ENCODE peak calls at places on chromosomes 11 and 22, in eight cellular contexts. One of them, this sample, is unnamed.
A peak's percentile ranks its signal among the peaks of the same experiment; 100 is the strongest.

GRCh38 chr11:47641585-47642098 is 717 bp downstream of the MTCH2 start:
- DNase-seq in neural progenitor cell: peak; percentile 24
- DNase-seq in NCI-H69: peak; percentile 50
- DNase-seq in AG08395: no peak
- DNase-seq in C1 segment of cervical spinal cord: peak; percentile 28
- DNase-seq in stimulated activated CD4-positive, alpha-beta T cell treated with anti-CD3 and anti-CD28 coated beads, Interleukin-4, amount 100 ng/mL, for 1 hour: no peak
- DNase-seq in astrocyte of the spinal cord: peak; percentile 8
- DNase-seq in T-helper 1 cell: no peak
- DNase-seq in this sample: no peak

GRCh38 chr22:45429921-45430775 is 16.7 kb downstream of the RIBC2 start:
- DNase-seq in astrocyte of the spinal cord: no peak
- DNase-seq in T-helper 1 cell: no peak
- DNase-seq in neural progenitor cell: no peak
- DNase-seq in NCI-H69: no peak
- DNase-seq in stimulated activated CD4-positive, alpha-beta T cell treated with anti-CD3 and anti-CD28 coated beads, Interleukin-4, amount 100 ng/mL, for 1 hour: no peak
- DNase-seq in AG08395: no peak
- DNase-seq in C1 segment of cervical spinal cord: no peak
- DNase-seq in this sample: no peak

GRCh38 chr22:37880668-37881440 is 25.2 kb upstream of the MICALL1 start:
- DNase-seq in T-helper 1 cell: no peak
- DNase-seq in neural progenitor cell: no peak
- DNase-seq in stimulated activated CD4-positive, alpha-beta T cell treated with anti-CD3 and anti-CD28 coated beads, Interleukin-4, amount 100 ng/mL, for 1 hour: no peak
- DNase-seq in AG08395: peak; percentile 34
- DNase-seq in astrocyte of the spinal cord: peak; percentile 69
- DNase-seq in C1 segment of cervical spinal cord: no peak
- DNase-seq in NCI-H69: no peak
- DNase-seq in this sample: no peak

GRCh38 chr11:8015753-8016239 is 28.7 kb downstream of the EIF3F start:
- DNase-seq in astrocyte of the spinal cord: peak; percentile 33
- DNase-seq in stimulated activated CD4-positive, alpha-beta T cell treated with anti-CD3 and anti-CD28 coated beads, Interleukin-4, amount 100 ng/mL, for 1 hour: no peak
- DNase-seq in T-helper 1 cell: no peak
- DNase-seq in NCI-H69: no peak
- DNase-seq in AG08395: peak; percentile 48
- DNase-seq in C1 segment of cervical spinal cord: no peak
- DNase-seq in neural progenitor cell: no peak
- DNase-seq in this sample: no peak

GRCh38 chr11:106888386-106888785 is 129.9 kb downstream of the GUCY1A2 start:
- DNase-seq in C1 segment of cervical spinal cord: no peak
- DNase-seq in neural progenitor cell: no peak
- DNase-seq in stimulated activated CD4-positive, alpha-beta T cell treated with anti-CD3 and anti-CD28 coated beads, Interleukin-4, amount 100 ng/mL, for 1 hour: no peak
- DNase-seq in astrocyte of the spinal cord: no peak
- DNase-seq in AG08395: no peak
- DNase-seq in T-helper 1 cell: no peak
- DNase-seq in NCI-H69: no peak
- DNase-seq in this sample: no peak

GRCh38 chr11:67666676-67667489 is 7.5 kb downstream of the ALDH3B2 start:
- DNase-seq in T-helper 1 cell: no peak
- DNase-seq in NCI-H69: no peak
- DNase-seq in stimulated activated CD4-positive, alpha-beta T cell treated with anti-CD3 and anti-CD28 coated beads, Interleukin-4, amount 100 ng/mL, for 1 hour: no peak
- DNase-seq in C1 segment of cervical spinal cord: no peak
- DNase-seq in AG08395: no peak
- DNase-seq in neural progenitor cell: no peak
- DNase-seq in astrocyte of the spinal cord: no peak
- DNase-seq in this sample: no peak

GRCh38 chr22:46031066-46031465 is 54.1 kb upstream of the WNT7B start:
- DNase-seq in astrocyte of the spinal cord: no peak
- DNase-seq in stimulated activated CD4-positive, alpha-beta T cell treated with anti-CD3 and anti-CD28 coated beads, Interleukin-4, amount 100 ng/mL, for 1 hour: no peak
- DNase-seq in neural progenitor cell: no peak
- DNase-seq in T-helper 1 cell: no peak
- DNase-seq in C1 segment of cervical spinal cord: no peak
- DNase-seq in AG08395: no peak
- DNase-seq in NCI-H69: no peak
- DNase-seq in this sample: no peak

GRCh38 chr22:29499852-29500251 is 19.8 kb downstream of the NEFH start:
- DNase-seq in neural progenitor cell: no peak
- DNase-seq in NCI-H69: no peak
- DNase-seq in astrocyte of the spinal cord: no peak
- DNase-seq in C1 segment of cervical spinal cord: no peak
- DNase-seq in T-helper 1 cell: no peak
- DNase-seq in stimulated activated CD4-positive, alpha-beta T cell treated with anti-CD3 and anti-CD28 coated beads, Interleukin-4, amount 100 ng/mL, for 1 hour: no peak
- DNase-seq in AG08395: no peak
- DNase-seq in this sample: no peak

GRCh38 chr11:108289699-108290098 is 66.8 kb downstream of the ATM start:
- DNase-seq in AG08395: no peak
- DNase-seq in T-helper 1 cell: no peak
- DNase-seq in astrocyte of the spinal cord: no peak
- DNase-seq in stimulated activated CD4-positive, alpha-beta T cell treated with anti-CD3 and anti-CD28 coated beads, Interleukin-4, amount 100 ng/mL, for 1 hour: no peak
- DNase-seq in C1 segment of cervical spinal cord: no peak
- DNase-seq in neural progenitor cell: no peak
- DNase-seq in NCI-H69: no peak
- DNase-seq in this sample: peak; percentile 19

GRCh38 chr11:120608760-120609211 is 97.2 kb downstream of the GRIK4 start:
- DNase-seq in NCI-H69: peak; percentile 84
- DNase-seq in stimulated activated CD4-positive, alpha-beta T cell treated with anti-CD3 and anti-CD28 coated beads, Interleukin-4, amount 100 ng/mL, for 1 hour: no peak
- DNase-seq in T-helper 1 cell: no peak
- DNase-seq in neural progenitor cell: peak; percentile 36
- DNase-seq in astrocyte of the spinal cord: no peak
- DNase-seq in AG08395: peak; percentile 60
- DNase-seq in C1 segment of cervical spinal cord: no peak
- DNase-seq in this sample: peak; percentile 78

GRCh38 chr11:44004452-44004833 is 43.3 kb upstream of the ACCSL start:
- DNase-seq in NCI-H69: peak; percentile 41
- DNase-seq in C1 segment of cervical spinal cord: no peak
- DNase-seq in astrocyte of the spinal cord: no peak
- DNase-seq in T-helper 1 cell: no peak
- DNase-seq in AG08395: no peak
- DNase-seq in neural progenitor cell: no peak
- DNase-seq in stimulated activated CD4-positive, alpha-beta T cell treated with anti-CD3 and anti-CD28 coated beads, Interleukin-4, amount 100 ng/mL, for 1 hour: no peak
- DNase-seq in this sample: no peak

GRCh38 chr11:72716291-72716690 is 35.9 kb downstream of the ARAP1 start:
- DNase-seq in T-helper 1 cell: no peak
- DNase-seq in NCI-H69: peak; percentile 15
- DNase-seq in stimulated activated CD4-positive, alpha-beta T cell treated with anti-CD3 and anti-CD28 coated beads, Interleukin-4, amount 100 ng/mL, for 1 hour: no peak
- DNase-seq in C1 segment of cervical spinal cord: no peak
- DNase-seq in astrocyte of the spinal cord: peak; percentile 42
- DNase-seq in AG08395: no peak
- DNase-seq in neural progenitor cell: no peak
- DNase-seq in this sample: no peak

GRCh38 chr11:76005746-76006145 is 190.7 kb downstream of the UVRAG start:
- DNase-seq in stimulated activated CD4-positive, alpha-beta T cell treated with anti-CD3 and anti-CD28 coated beads, Interleukin-4, amount 100 ng/mL, for 1 hour: no peak
- DNase-seq in C1 segment of cervical spinal cord: no peak
- DNase-seq in astrocyte of the spinal cord: no peak
- DNase-seq in T-helper 1 cell: no peak
- DNase-seq in neural progenitor cell: no peak
- DNase-seq in NCI-H69: no peak
- DNase-seq in AG08395: no peak
- DNase-seq in this sample: no peak

GRCh38 chr11:71438650-71439049 is 9.5 kb downstream of the DHCR7 start:
- DNase-seq in astrocyte of the spinal cord: no peak
- DNase-seq in AG08395: no peak
- DNase-seq in NCI-H69: no peak
- DNase-seq in T-helper 1 cell: no peak
- DNase-seq in C1 segment of cervical spinal cord: no peak
- DNase-seq in neural progenitor cell: no peak
- DNase-seq in stimulated activated CD4-positive, alpha-beta T cell treated with anti-CD3 and anti-CD28 coated beads, Interleukin-4, amount 100 ng/mL, for 1 hour: no peak
- DNase-seq in this sample: no peak

GRCh38 chr11:6219359-6219758 is 14.0 kb downstream of the C11orf42 start:
- DNase-seq in AG08395: peak; percentile 93
- DNase-seq in stimulated activated CD4-positive, alpha-beta T cell treated with anti-CD3 and anti-CD28 coated beads, Interleukin-4, amount 100 ng/mL, for 1 hour: no peak
- DNase-seq in T-helper 1 cell: no peak
- DNase-seq in astrocyte of the spinal cord: peak; percentile 87
- DNase-seq in NCI-H69: peak; percentile 5
- DNase-seq in C1 segment of cervical spinal cord: no peak
- DNase-seq in neural progenitor cell: no peak
- DNase-seq in this sample: peak; percentile 92

GRCh38 chr11:90446207-90446606 is 223.4 kb upstream of the CHORDC1 start:
- DNase-seq in neural progenitor cell: no peak
- DNase-seq in AG08395: no peak
- DNase-seq in NCI-H69: no peak
- DNase-seq in C1 segment of cervical spinal cord: no peak
- DNase-seq in T-helper 1 cell: no peak
- DNase-seq in astrocyte of the spinal cord: no peak
- DNase-seq in stimulated activated CD4-positive, alpha-beta T cell treated with anti-CD3 and anti-CD28 coated beads, Interleukin-4, amount 100 ng/mL, for 1 hour: no peak
- DNase-seq in this sample: no peak

GRCh38 chr11:111977141-111978027 is 40.2 kb downstream of the DIXDC1 start:
- DNase-seq in C1 segment of cervical spinal cord: peak; percentile 55
- DNase-seq in NCI-H69: peak; percentile 71
- DNase-seq in AG08395: peak; percentile 72
- DNase-seq in stimulated activated CD4-positive, alpha-beta T cell treated with anti-CD3 and anti-CD28 coated beads, Interleukin-4, amount 100 ng/mL, for 1 hour: peak; percentile 22
- DNase-seq in astrocyte of the spinal cord: peak; percentile 46
- DNase-seq in T-helper 1 cell: peak; percentile 2
- DNase-seq in neural progenitor cell: peak; percentile 74
- DNase-seq in this sample: no peak

GRCh38 chr11:84685149-84685548 is 942.0 kb downstream of the DLG2 start:
- DNase-seq in T-helper 1 cell: no peak
- DNase-seq in NCI-H69: no peak
- DNase-seq in neural progenitor cell: no peak
- DNase-seq in AG08395: no peak
- DNase-seq in stimulated activated CD4-positive, alpha-beta T cell treated with anti-CD3 and anti-CD28 coated beads, Interleukin-4, amount 100 ng/mL, for 1 hour: no peak
- DNase-seq in C1 segment of cervical spinal cord: no peak
- DNase-seq in astrocyte of the spinal cord: no peak
- DNase-seq in this sample: peak; percentile 7

GRCh38 chr11:9760180-9760550 is 96.3 kb downstream of the SWAP70 start:
- DNase-seq in AG08395: peak; percentile 86
- DNase-seq in T-helper 1 cell: no peak
- DNase-seq in astrocyte of the spinal cord: peak; percentile 99
- DNase-seq in stimulated activated CD4-positive, alpha-beta T cell treated with anti-CD3 and anti-CD28 coated beads, Interleukin-4, amount 100 ng/mL, for 1 hour: peak; percentile 8
- DNase-seq in C1 segment of cervical spinal cord: peak; percentile 64
- DNase-seq in neural progenitor cell: no peak
- DNase-seq in NCI-H69: peak; percentile 44
- DNase-seq in this sample: peak; percentile 61

GRCh38 chr11:288328-289144 is at the start of gene PGGHG:
- DNase-seq in T-helper 1 cell: peak; percentile 41
- DNase-seq in stimulated activated CD4-positive, alpha-beta T cell treated with anti-CD3 and anti-CD28 coated beads, Interleukin-4, amount 100 ng/mL, for 1 hour: peak; percentile 50
- DNase-seq in C1 segment of cervical spinal cord: no peak
- DNase-seq in neural progenitor cell: peak; percentile 74
- DNase-seq in astrocyte of the spinal cord: no peak
- DNase-seq in AG08395: peak; percentile 93
- DNase-seq in NCI-H69: peak; percentile 71
- DNase-seq in this sample: no peak

GRCh38 chr11:3865388-3866193 is 10.1 kb downstream of the STIM1 start:
- DNase-seq in C1 segment of cervical spinal cord: no peak
- DNase-seq in NCI-H69: no peak
- DNase-seq in T-helper 1 cell: peak; percentile 42
- DNase-seq in stimulated activated CD4-positive, alpha-beta T cell treated with anti-CD3 and anti-CD28 coated beads, Interleukin-4, amount 100 ng/mL, for 1 hour: no peak
- DNase-seq in astrocyte of the spinal cord: peak; percentile 60
- DNase-seq in AG08395: peak; percentile 49
- DNase-seq in neural progenitor cell: no peak
- DNase-seq in this sample: peak; percentile 82

GRCh38 chr11:47672283-47672730 is 29.9 kb upstream of the MTCH2 start:
- DNase-seq in neural progenitor cell: no peak
- DNase-seq in stimulated activated CD4-positive, alpha-beta T cell treated with anti-CD3 and anti-CD28 coated beads, Interleukin-4, amount 100 ng/mL, for 1 hour: no peak
- DNase-seq in C1 segment of cervical spinal cord: no peak
- DNase-seq in AG08395: no peak
- DNase-seq in NCI-H69: no peak
- DNase-seq in astrocyte of the spinal cord: no peak
- DNase-seq in T-helper 1 cell: no peak
- DNase-seq in this sample: no peak

GRCh38 chr22:35152316-35152715 is 86.4 kb downstream of the ISX start:
- DNase-seq in astrocyte of the spinal cord: no peak
- DNase-seq in AG08395: no peak
- DNase-seq in NCI-H69: no peak
- DNase-seq in T-helper 1 cell: no peak
- DNase-seq in neural progenitor cell: no peak
- DNase-seq in stimulated activated CD4-positive, alpha-beta T cell treated with anti-CD3 and anti-CD28 coated beads, Interleukin-4, amount 100 ng/mL, for 1 hour: no peak
- DNase-seq in C1 segment of cervical spinal cord: no peak
- DNase-seq in this sample: no peak

GRCh38 chr11:58905141-58905715 is 34.1 kb upstream of the GLYATL1 start:
- DNase-seq in astrocyte of the spinal cord: peak; percentile 72
- DNase-seq in neural progenitor cell: peak; percentile 81
- DNase-seq in NCI-H69: peak; percentile 81
- DNase-seq in stimulated activated CD4-positive, alpha-beta T cell treated with anti-CD3 and anti-CD28 coated beads, Interleukin-4, amount 100 ng/mL, for 1 hour: no peak
- DNase-seq in T-helper 1 cell: no peak
- DNase-seq in AG08395: peak; percentile 41
- DNase-seq in C1 segment of cervical spinal cord: peak; percentile 45
- DNase-seq in this sample: no peak

GRCh38 chr11:61477734-61478148 is 30.8 kb upstream of the LRRC10B start:
- DNase-seq in AG08395: peak; percentile 65
- DNase-seq in T-helper 1 cell: peak; percentile 25
- DNase-seq in NCI-H69: peak; percentile 51
- DNase-seq in astrocyte of the spinal cord: no peak
- DNase-seq in stimulated activated CD4-positive, alpha-beta T cell treated with anti-CD3 and anti-CD28 coated beads, Interleukin-4, amount 100 ng/mL, for 1 hour: peak; percentile 58
- DNase-seq in neural progenitor cell: peak; percentile 79
- DNase-seq in C1 segment of cervical spinal cord: no peak
- DNase-seq in this sample: no peak